ENCODE peak calls at places on chromosome 16, in seven cellular contexts. Y is activated gamma-delta T cell treated with Interleukin-2 at 50 U/mL for 16 hours; B is NCI-H1417; C is NCI-H1092 treated with DMSO at 0.1 percent for 48 hours; A is activated naive CD4-positive, alpha-beta T cell treated with anti-CD3 and anti-CD28 coated beads for 36 hours; F is HS-5; P is GM23248. Z is an unnamed sample.

GRCh38 chr16:48053346-48053745 is 102.4 kb downstream of the ABCC12 start:
- DNase-seq in F (no peak), A (no peak), P (peak), Y (no peak), C (no peak), B (no peak), Z (peak)

GRCh38 chr16:89330177-89330856 is 112.8 kb downstream of the ZNF778 start:
- DNase-seq in A (peak), F (no peak), Y (peak), B (peak), C (no peak), P (peak), Z (no peak)

GRCh38 chr16:84534815-84535214 is 30.4 kb upstream of the MEAK7 start:
- DNase-seq in C (no peak), B (no peak), A (no peak), P (no peak), Y (no peak), F (no peak), Z (no peak)

GRCh38 chr16:65621640-65622039 is 499.8 kb upstream of the CDH11 start:
- DNase-seq in Y (no peak), F (no peak), P (no peak), C (no peak), B (peak), A (no peak), Z (no peak)

GRCh38 chr16:797120-797420 is 3.5 kb downstream of the GNG13 start:
- DNase-seq in Y (no peak), A (no peak), C (no peak), F (no peak), P (no peak), B (no peak), Z (no peak)

GRCh38 chr16:86202760-86203426 is 303.9 kb downstream of the IRF8 start:
- DNase-seq in Y (no peak), A (no peak), F (no peak), B (no peak), C (no peak), P (no peak), Z (no peak)

GRCh38 chr16:5490499-5490898 is 392.9 kb upstream of the EEF2KMT start:
- DNase-seq in F (no peak), C (peak), P (peak), A (peak), Y (no peak), B (peak), Z (no peak)

GRCh38 chr16:53056528-53056881 is 1.7 kb downstream of the CHD9 start:
- DNase-seq in Y (no peak), B (no peak), P (peak), C (no peak), F (no peak), A (no peak), Z (peak)

GRCh38 chr16:72808754-72809153 is 239.2 kb downstream of the ZFHX3 start:
- DNase-seq in P (no peak), B (no peak), A (no peak), Y (no peak), F (no peak), C (no peak), Z (no peak)